ENCODE peak calls at places on chromosome 19, in seven cellular contexts. One of them, this sample, is unnamed.

GRCh38 chr19:44005968-44006367 is 3.2 kb downstream of the ZNF230 start:
- DNase-seq in left colon: no peak
- DNase-seq in colonic mucosa: no peak
- DNase-seq in AG10803: peak; percentile 53
- DNase-seq in GM12865: no peak
- DNase-seq in HT1080: no peak
- DNase-seq in anterior cingulate cortex: no peak
- DNase-seq in this sample: no peak

GRCh38 chr19:4567584-4568071 is 8.1 kb upstream of the SEMA6B start:
- DNase-seq in anterior cingulate cortex: no peak
- DNase-seq in colonic mucosa: peak; percentile 73
- DNase-seq in GM12865: peak; percentile 34
- DNase-seq in AG10803: peak; percentile 35
- DNase-seq in HT1080: peak; percentile 51
- DNase-seq in left colon: peak; percentile 45
- DNase-seq in this sample: no peak

GRCh38 chr19:10315335-10316214 is at the start of gene FDX2:
- DNase-seq in HT1080: peak; percentile 56
- DNase-seq in GM12865: peak; percentile 91
- DNase-seq in anterior cingulate cortex: peak; percentile 77
- DNase-seq in left colon: peak; percentile 86
- DNase-seq in colonic mucosa: peak; percentile 95
- DNase-seq in AG10803: peak; percentile 72
- DNase-seq in this sample: peak; percentile 80

GRCh38 chr19:1566392-1567115 is 1.6 kb downstream of the MEX3D start:
- DNase-seq in HT1080: no peak
- DNase-seq in colonic mucosa: peak; percentile 62
- DNase-seq in anterior cingulate cortex: peak; percentile 87
- DNase-seq in GM12865: no peak
- DNase-seq in left colon: peak; percentile 68
- DNase-seq in AG10803: peak; percentile 78
- DNase-seq in this sample: peak; percentile 80

GRCh38 chr19:29783627-29784190 is 28.1 kb upstream of the CCNE1 start:
- DNase-seq in GM12865: no peak
- DNase-seq in AG10803: no peak
- DNase-seq in colonic mucosa: no peak
- DNase-seq in left colon: no peak
- DNase-seq in HT1080: no peak
- DNase-seq in anterior cingulate cortex: no peak
- DNase-seq in this sample: no peak

GRCh38 chr19:53037101-53038097 is 7.1 kb upstream of the ERVV-2 start:
- DNase-seq in left colon: no peak
- DNase-seq in GM12865: no peak
- DNase-seq in colonic mucosa: peak; percentile 19
- DNase-seq in AG10803: peak; percentile 11
- DNase-seq in HT1080: peak; percentile 21
- DNase-seq in anterior cingulate cortex: no peak
- DNase-seq in this sample: no peak

GRCh38 chr19:15575406-15575805 is 39.6 kb upstream of the CYP4F8 start:
- DNase-seq in colonic mucosa: no peak
- DNase-seq in HT1080: no peak
- DNase-seq in anterior cingulate cortex: no peak
- DNase-seq in left colon: no peak
- DNase-seq in AG10803: no peak
- DNase-seq in GM12865: no peak
- DNase-seq in this sample: no peak

GRCh38 chr19:42420055-42420544 is 7.1 kb downstream of the LIPE start:
- DNase-seq in left colon: peak; percentile 61
- DNase-seq in colonic mucosa: peak; percentile 69
- DNase-seq in GM12865: peak; percentile 88
- DNase-seq in AG10803: peak; percentile 40
- DNase-seq in anterior cingulate cortex: no peak
- DNase-seq in HT1080: peak; percentile 48
- DNase-seq in this sample: no peak

GRCh38 chr19:708154-709141 is at the start of gene PALM:
- DNase-seq in HT1080: no peak
- DNase-seq in colonic mucosa: no peak
- DNase-seq in GM12865: no peak
- DNase-seq in AG10803: no peak
- DNase-seq in anterior cingulate cortex: no peak
- DNase-seq in left colon: no peak
- DNase-seq in this sample: peak; percentile 26

GRCh38 chr19:49862411-49863253 is 4.7 kb downstream of the PNKP start:
- DNase-seq in AG10803: no peak
- DNase-seq in colonic mucosa: peak; percentile 26
- DNase-seq in anterior cingulate cortex: no peak
- DNase-seq in GM12865: peak; percentile 21
- DNase-seq in left colon: peak; percentile 27
- DNase-seq in HT1080: no peak
- DNase-seq in this sample: no peak

GRCh38 chr19:2270572-2271515 is 11.1 kb downstream of the PEAK3 start:
- DNase-seq in AG10803: peak; percentile 86
- DNase-seq in colonic mucosa: peak; percentile 77
- DNase-seq in HT1080: no peak
- DNase-seq in left colon: peak; percentile 82
- DNase-seq in anterior cingulate cortex: peak; percentile 80
- DNase-seq in GM12865: peak; percentile 76
- DNase-seq in this sample: peak; percentile 78

GRCh38 chr19:17405250-17406038 is at the start of gene BST2:
- DNase-seq in colonic mucosa: peak; percentile 38
- DNase-seq in HT1080: peak; percentile 37
- DNase-seq in left colon: peak; percentile 67
- DNase-seq in GM12865: peak; percentile 95
- DNase-seq in anterior cingulate cortex: no peak
- DNase-seq in AG10803: peak; percentile 72
- DNase-seq in this sample: peak; percentile 40

GRCh38 chr19:48330012-48330681 is 4.8 kb downstream of the EMP3 start:
- DNase-seq in anterior cingulate cortex: peak; percentile 65
- DNase-seq in HT1080: no peak
- DNase-seq in AG10803: no peak
- DNase-seq in GM12865: peak; percentile 95
- DNase-seq in colonic mucosa: peak; percentile 88
- DNase-seq in left colon: peak; percentile 90
- DNase-seq in this sample: peak; percentile 83

GRCh38 chr19:35901055-35901644 is 810 bp upstream of the NFKBID start:
- DNase-seq in HT1080: no peak
- DNase-seq in anterior cingulate cortex: no peak
- DNase-seq in colonic mucosa: no peak
- DNase-seq in left colon: no peak
- DNase-seq in AG10803: peak; percentile 87
- DNase-seq in GM12865: no peak
- DNase-seq in this sample: no peak

GRCh38 chr19:48391100-48392005 is at the start of gene KDELR1:
- DNase-seq in AG10803: peak; percentile 66
- DNase-seq in HT1080: peak; percentile 68
- DNase-seq in colonic mucosa: peak; percentile 82
- DNase-seq in left colon: peak; percentile 77
- DNase-seq in GM12865: peak; percentile 77
- DNase-seq in anterior cingulate cortex: peak; percentile 66
- DNase-seq in this sample: peak; percentile 77

GRCh38 chr19:1275976-1276619 is 768 bp downstream of the FAM174C start:
- DNase-seq in left colon: no peak
- DNase-seq in anterior cingulate cortex: no peak
- DNase-seq in HT1080: no peak
- DNase-seq in colonic mucosa: no peak
- DNase-seq in AG10803: no peak
- DNase-seq in GM12865: peak; percentile 37
- DNase-seq in this sample: peak; percentile 33

GRCh38 chr19:7718668-7719067 is 13.2 kb downstream of the CLEC4G start:
- DNase-seq in AG10803: no peak
- DNase-seq in GM12865: peak; percentile 88
- DNase-seq in left colon: no peak
- DNase-seq in anterior cingulate cortex: no peak
- DNase-seq in colonic mucosa: no peak
- DNase-seq in HT1080: no peak
- DNase-seq in this sample: no peak

GRCh38 chr19:1168877-1169791 is 4.9 kb downstream of the SBNO2 start:
- DNase-seq in HT1080: peak; percentile 83
- DNase-seq in colonic mucosa: no peak
- DNase-seq in GM12865: no peak
- DNase-seq in anterior cingulate cortex: peak; percentile 38
- DNase-seq in AG10803: peak; percentile 46
- DNase-seq in left colon: no peak
- DNase-seq in this sample: peak; percentile 46

GRCh38 chr19:28242317-28242927 is 970.5 kb downstream of the UQCRFS1 start:
- DNase-seq in anterior cingulate cortex: no peak
- DNase-seq in colonic mucosa: peak; percentile 43
- DNase-seq in HT1080: peak; percentile 42
- DNase-seq in GM12865: peak; percentile 62
- DNase-seq in AG10803: peak; percentile 43
- DNase-seq in left colon: no peak
- DNase-seq in this sample: peak; percentile 19

GRCh38 chr19:48556163-48556562 is 4.2 kb downstream of the SULT2B1 start:
- DNase-seq in HT1080: peak; percentile 64
- DNase-seq in colonic mucosa: peak; percentile 65
- DNase-seq in AG10803: peak; percentile 42
- DNase-seq in anterior cingulate cortex: no peak
- DNase-seq in GM12865: no peak
- DNase-seq in left colon: no peak
- DNase-seq in this sample: no peak

GRCh38 chr19:11335449-11336146 is 3.9 kb downstream of the RAB3D start:
- DNase-seq in anterior cingulate cortex: no peak
- DNase-seq in AG10803: no peak
- DNase-seq in GM12865: no peak
- DNase-seq in HT1080: no peak
- DNase-seq in left colon: no peak
- DNase-seq in colonic mucosa: no peak
- DNase-seq in this sample: no peak

GRCh38 chr19:38030681-38031422 is 123.8 kb downstream of the SIPA1L3 start:
- DNase-seq in HT1080: no peak
- DNase-seq in GM12865: no peak
- DNase-seq in left colon: no peak
- DNase-seq in AG10803: no peak
- DNase-seq in colonic mucosa: no peak
- DNase-seq in anterior cingulate cortex: no peak
- DNase-seq in this sample: no peak

GRCh38 chr19:31140717-31141116 is 208.5 kb downstream of the TSHZ3 start:
- DNase-seq in HT1080: peak; percentile 92
- DNase-seq in anterior cingulate cortex: no peak
- DNase-seq in colonic mucosa: no peak
- DNase-seq in AG10803: peak; percentile 40
- DNase-seq in left colon: no peak
- DNase-seq in GM12865: no peak
- DNase-seq in this sample: no peak

GRCh38 chr19:1363599-1363998 is 20.1 kb upstream of the NDUFS7 start:
- DNase-seq in anterior cingulate cortex: no peak
- DNase-seq in HT1080: no peak
- DNase-seq in left colon: no peak
- DNase-seq in AG10803: no peak
- DNase-seq in colonic mucosa: no peak
- DNase-seq in GM12865: no peak
- DNase-seq in this sample: no peak

GRCh38 chr19:38211779-38212178 is 12.2 kb downstream of the DPF1 start:
- DNase-seq in anterior cingulate cortex: no peak
- DNase-seq in AG10803: no peak
- DNase-seq in colonic mucosa: no peak
- DNase-seq in left colon: no peak
- DNase-seq in GM12865: no peak
- DNase-seq in HT1080: no peak
- DNase-seq in this sample: no peak

GRCh38 chr19:41599175-41599966 is 23.4 kb downstream of the CEACAM21 start:
- DNase-seq in left colon: no peak
- DNase-seq in colonic mucosa: no peak
- DNase-seq in anterior cingulate cortex: no peak
- DNase-seq in AG10803: no peak
- DNase-seq in GM12865: no peak
- DNase-seq in HT1080: no peak
- DNase-seq in this sample: no peak

This sample was measured in prostate gland.